ENCODE peak calls at places on chromosomes 16 and 17, in eight cellular contexts. C is AG10803, J is lung, S is HCT116, D is BE2C, Z is endothelial cell of umbilical vein, P is left ventricle myocardium inferior, L is fibroblast of lung. I is an unnamed sample.

GRCh38 chr17:42538482-42538881 is 2.4 kb downstream of the NAGLU start:
- DNase-seq in C (no peak), L (no peak), J (no peak), P (no peak), D (no peak), S (no peak), Z (no peak), I (no peak)

GRCh38 chr16:25253322-25253721 is 4.3 kb downstream of the ZKSCAN2 start:
- DNase-seq in Z (no peak), D (no peak), L (no peak), P (no peak), S (no peak), C (no peak), J (no peak), I (no peak)

GRCh38 chr16:53837421-53837820 is 133.5 kb downstream of the FTO start:
- DNase-seq in Z (no peak), L (no peak), S (no peak), D (no peak), P (no peak), J (no peak), C (no peak), I (no peak)

GRCh38 chr17:75531724-75532090 is 6.2 kb downstream of the LLGL2 start:
- DNase-seq in J (peak; percentile 71), Z (no peak), C (no peak), D (no peak), S (peak; percentile 75), P (no peak), L (no peak), I (no peak)

GRCh38 chr17:72089453-72089987 is 31.3 kb upstream of the SOX9 start:
- DNase-seq in D (no peak), P (no peak), J (no peak), S (no peak), L (no peak), Z (no peak), C (no peak), I (no peak)

GRCh38 chr16:25066426-25066746 is 45.2 kb upstream of the LCMT1 start:
- DNase-seq in D (no peak), S (no peak), L (no peak), Z (no peak), C (no peak), J (no peak), P (no peak), I (no peak)

GRCh38 chr17:49574283-49574892 is 1.3 kb upstream of the NXPH3 start:
- DNase-seq in L (no peak), S (no peak), C (no peak), P (no peak), J (no peak), D (no peak), Z (no peak), I (no peak)

GRCh38 chr16:47815655-47816054 is 340.1 kb downstream of the ABCC12 start:
- DNase-seq in P (no peak), C (peak; percentile 29), L (peak; percentile 65), Z (no peak), D (no peak), S (no peak), J (no peak), I (no peak)

GRCh38 chr17:72945468-72945867 is 147.0 kb downstream of the SLC39A11 start:
- DNase-seq in J (no peak), L (no peak), P (no peak), C (no peak), Z (no peak), D (no peak), S (no peak), I (no peak)

GRCh38 chr16:4214215-4214621 is 27.7 kb downstream of the SRL start:
- DNase-seq in C (peak; percentile 94), S (peak; percentile 19), Z (no peak), L (peak; percentile 99), J (no peak), P (no peak), D (no peak), I (peak; percentile 75)

GRCh38 chr16:19118938-19119431 is 5.2 kb downstream of the ITPRIPL2 start:
- DNase-seq in S (no peak), D (no peak), J (peak; percentile 52), P (no peak), C (peak; percentile 89), Z (peak; percentile 88), L (peak; percentile 95), I (peak; percentile 81)

GRCh38 chr16:22220076-22220453 is 14.0 kb downstream of the EEF2K start:
- DNase-seq in Z (no peak), J (peak; percentile 50), D (no peak), S (no peak), L (peak; percentile 27), P (peak; percentile 80), C (peak; percentile 73), I (no peak)

GRCh38 chr16:89146211-89147005 is 25.1 kb upstream of the CDH15 start:
- DNase-seq in C (no peak), L (no peak), P (no peak), S (no peak), Z (no peak), J (no peak), D (peak; percentile 7), I (no peak)

GRCh38 chr16:19094542-19095365 is 19.0 kb upstream of the ITPRIPL2 start:
- DNase-seq in L (no peak), D (no peak), Z (no peak), P (no peak), J (no peak), S (peak; percentile 56), C (no peak), I (no peak)

DNA sequence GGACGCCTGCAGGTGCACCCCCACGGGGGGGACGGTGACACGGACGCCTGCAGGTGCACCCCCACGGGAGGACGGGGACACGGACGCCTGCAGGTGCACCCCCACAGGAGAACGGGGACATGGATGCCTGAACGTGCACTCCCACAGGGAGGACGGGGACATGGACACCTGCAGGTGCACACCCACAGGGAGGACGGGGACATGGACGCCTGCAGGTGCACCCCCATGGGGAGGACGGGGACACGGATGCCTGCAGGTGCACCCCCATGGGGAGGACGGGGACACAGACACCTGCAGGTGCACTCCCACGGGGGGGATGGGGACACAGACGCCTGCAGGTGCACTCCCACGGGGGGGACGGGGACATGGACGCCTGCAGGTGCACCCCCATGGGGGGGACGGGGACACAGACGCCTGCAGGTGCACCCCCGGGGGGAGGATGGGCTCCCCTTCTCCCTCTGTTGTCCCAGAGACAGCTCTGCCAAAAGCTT is 114.5 kb upstream of the METRNL start:
- DNase-seq in C (no peak), Z (no peak), J (no peak), D (no peak), P (no peak), S (no peak), L (no peak), I (no peak)
- H3K4me3 ChIP-seq in C (no peak overlapping the region), Z (no peak overlapping the region), J (no peak overlapping the region), D (no peak overlapping the region), P (no peak overlapping the region), S (no peak overlapping the region), L (no peak overlapping the region), I (no peak overlapping the region)

GRCh38 chr17:13967416-13967815 is 101.9 kb upstream of the COX10 start:
- DNase-seq in C (no peak), S (no peak), L (no peak), Z (no peak), D (no peak), P (no peak), J (no peak), I (no peak)

DNA sequence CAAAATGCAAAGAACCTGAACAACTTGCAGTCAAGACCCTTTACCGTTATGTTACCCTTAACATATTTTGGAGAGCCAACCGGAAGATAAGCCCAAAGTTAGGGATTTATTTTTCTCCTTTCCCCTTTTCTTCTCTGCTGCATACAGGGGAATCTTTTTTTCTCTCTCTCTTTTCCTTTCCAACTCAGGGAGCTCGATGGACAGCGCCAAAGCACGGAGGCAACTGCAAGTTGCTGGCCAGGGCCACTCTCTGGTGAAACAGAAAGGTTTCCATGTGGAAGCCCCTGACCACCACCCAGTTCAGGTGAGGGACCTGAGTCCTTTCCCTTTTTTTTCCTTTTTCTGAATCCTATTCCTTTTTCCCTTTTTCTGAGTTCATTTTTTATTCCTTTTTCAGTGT is 98.8 kb upstream of the COX10 start:
- DNase-seq in C (peak; percentile 5), S (no peak), Z (no peak), P (no peak), D (no peak), J (no peak), L (no peak), I (no peak)
- H3K4me3 ChIP-seq in C (no peak overlapping the region), S (no peak overlapping the region), Z (no peak overlapping the region), P (no peak overlapping the region), D (no peak overlapping the region), J (no peak overlapping the region), L (no peak overlapping the region), I (no peak overlapping the region)

GRCh38 chr17:63446981-63447687 is 1.0 kb upstream of the CYB561 start:
- DNase-seq in Z (peak; percentile 95), J (no peak), L (no peak), S (no peak), P (no peak), D (peak; percentile 89), C (no peak), I (peak; percentile 81)
- H3K4me3 ChIP-seq in Z (peak overlapping the region; percentile 49), J (peak overlapping the region; percentile 58), L (peak overlapping the region; percentile 61), S (peak overlapping the region; percentile 85), P (peak overlapping the region; percentile 83), D (peak overlapping the region; percentile 28), C (peak overlapping the region; percentile 53), I (no peak overlapping the region)

DNA sequence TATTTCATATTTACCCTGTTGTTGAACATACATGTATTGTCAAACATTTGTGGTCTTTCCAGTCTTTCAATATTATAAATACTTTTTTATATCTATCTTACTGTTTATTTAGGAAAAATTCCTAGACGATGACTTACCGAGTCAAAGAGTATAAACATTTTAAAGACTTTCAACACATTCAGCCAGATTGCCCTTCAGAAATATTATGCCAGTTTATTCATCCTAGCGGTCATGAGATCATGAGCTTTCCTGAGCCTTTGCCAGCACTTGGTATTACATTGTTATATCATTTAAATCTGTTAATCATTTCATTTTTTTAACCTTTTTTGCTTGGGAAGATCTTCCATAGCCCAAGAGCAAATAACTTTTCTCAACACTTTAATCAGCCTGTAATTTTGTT is 197.4 kb downstream of the SPECC1 start:
- DNase-seq in S (no peak), C (peak; percentile 83), D (no peak), J (no peak), Z (peak; percentile 67), P (no peak), L (peak; percentile 87), I (peak; percentile 63)
- H3K4me3 ChIP-seq in S (no peak overlapping the region), C (no peak overlapping the region), D (no peak overlapping the region), J (no peak overlapping the region), Z (no peak overlapping the region), P (no peak overlapping the region), L (no peak overlapping the region), I (no peak overlapping the region)

GRCh38 chr17:8117367-8117979 is 841 bp downstream of the ALOXE3 start:
- DNase-seq in D (no peak), J (no peak), L (no peak), Z (no peak), P (no peak), C (no peak), S (no peak), I (no peak)
- H3K4me3 ChIP-seq in D (peak overlapping the region; percentile 62), J (no peak overlapping the region), L (peak overlapping the region; percentile 70), Z (peak overlapping the region; percentile 0), P (peak overlapping the region; percentile 84), C (peak overlapping the region; percentile 68), S (peak overlapping the region; percentile 52), I (peak overlapping the region; percentile 61)